ENCODE peak calls at places on chromosomes 2 and 18, in ten cellular contexts. G is ascending aorta, R is WERI-Rb-1, Z is tibial nerve, P is coronary artery, L is PC-9, Q is GM20000, U is MCF 10A, B is colonic mucosa, W is WTC11. O is an unnamed sample.

GRCh38 chr2:161077367-161078210 is 82.6 kb upstream of the TANK start:
- DNase-seq in Z (peak; percentile 23), P (no peak), R (no peak), G (peak; percentile 63), U (no peak), L (no peak), Q (peak; percentile 31), W (no peak), B (peak; percentile 23), O (no peak)

GRCh38 chr18:67919316-67919715 is 402.8 kb upstream of the DSEL start:
- DNase-seq in B (no peak), L (no peak), W (no peak), R (no peak), U (no peak), Q (no peak), Z (no peak), G (no peak), P (no peak), O (no peak)

GRCh38 chr2:72494392-72494791 is 331.4 kb downstream of the EXOC6B start:
- DNase-seq in L (no peak), B (no peak), G (no peak), W (no peak), P (no peak), R (no peak), Q (no peak), U (no peak), Z (no peak), O (no peak)

GRCh38 chr18:77160515-77160914 is 27.9 kb upstream of the MBP start:
- DNase-seq in U (no peak), R (no peak), P (no peak), Q (no peak), L (no peak), Z (no peak), W (no peak), B (no peak), G (no peak), O (no peak)

GRCh38 chr18:37398248-37398920 is 167.2 kb downstream of the CELF4 start:
- DNase-seq in Q (no peak), R (no peak), U (no peak), L (no peak), P (no peak), G (no peak), Z (no peak), B (no peak), W (no peak), O (no peak)

GRCh38 chr2:240240017-240240416 is 99.6 kb upstream of the OTOS start:
- DNase-seq in Z (no peak), B (no peak), L (no peak), U (no peak), Q (no peak), R (no peak), P (no peak), W (no peak), G (peak; percentile 35), O (no peak)

GRCh38 chr2:105641389-105641811 is 103.3 kb upstream of the NCK2 start:
- DNase-seq in L (no peak), Z (no peak), U (no peak), P (no peak), B (no peak), W (no peak), Q (no peak), G (peak; percentile 59), R (no peak), O (no peak)

GRCh38 chr18:69082497-69082896 is 284.6 kb downstream of the CCDC102B start:
- DNase-seq in R (no peak), W (no peak), Z (no peak), G (no peak), L (no peak), P (no peak), U (no peak), B (no peak), Q (no peak), O (no peak)

GRCh38 chr2:184597996-184598312 is 375 bp upstream of the ZNF804A start:
- DNase-seq in B (no peak), W (no peak), P (no peak), G (no peak), U (no peak), Q (no peak), R (no peak), L (no peak), Z (no peak), O (no peak)

GRCh38 chr2:172704072-172704936 is 31.3 kb upstream of the RAPGEF4 start:
- DNase-seq in W (no peak), P (no peak), L (no peak), Q (peak; percentile 53), R (no peak), G (no peak), U (peak; percentile 60), Z (no peak), B (no peak), O (peak; percentile 21)

GRCh38 chr2:16870677-16871076 is 205.0 kb upstream of the CYRIA start:
- DNase-seq in Z (no peak), L (peak; percentile 16), B (no peak), W (no peak), G (no peak), R (no peak), Q (no peak), U (no peak), P (no peak), O (no peak)

GRCh38 chr2:30915485-30915884 is 108.2 kb upstream of the CAPN13 start:
- DNase-seq in P (no peak), U (peak; percentile 21), Q (no peak), B (peak; percentile 21), L (no peak), Z (no peak), W (peak; percentile 70), R (peak; percentile 63), G (no peak), O (no peak)

DNA sequence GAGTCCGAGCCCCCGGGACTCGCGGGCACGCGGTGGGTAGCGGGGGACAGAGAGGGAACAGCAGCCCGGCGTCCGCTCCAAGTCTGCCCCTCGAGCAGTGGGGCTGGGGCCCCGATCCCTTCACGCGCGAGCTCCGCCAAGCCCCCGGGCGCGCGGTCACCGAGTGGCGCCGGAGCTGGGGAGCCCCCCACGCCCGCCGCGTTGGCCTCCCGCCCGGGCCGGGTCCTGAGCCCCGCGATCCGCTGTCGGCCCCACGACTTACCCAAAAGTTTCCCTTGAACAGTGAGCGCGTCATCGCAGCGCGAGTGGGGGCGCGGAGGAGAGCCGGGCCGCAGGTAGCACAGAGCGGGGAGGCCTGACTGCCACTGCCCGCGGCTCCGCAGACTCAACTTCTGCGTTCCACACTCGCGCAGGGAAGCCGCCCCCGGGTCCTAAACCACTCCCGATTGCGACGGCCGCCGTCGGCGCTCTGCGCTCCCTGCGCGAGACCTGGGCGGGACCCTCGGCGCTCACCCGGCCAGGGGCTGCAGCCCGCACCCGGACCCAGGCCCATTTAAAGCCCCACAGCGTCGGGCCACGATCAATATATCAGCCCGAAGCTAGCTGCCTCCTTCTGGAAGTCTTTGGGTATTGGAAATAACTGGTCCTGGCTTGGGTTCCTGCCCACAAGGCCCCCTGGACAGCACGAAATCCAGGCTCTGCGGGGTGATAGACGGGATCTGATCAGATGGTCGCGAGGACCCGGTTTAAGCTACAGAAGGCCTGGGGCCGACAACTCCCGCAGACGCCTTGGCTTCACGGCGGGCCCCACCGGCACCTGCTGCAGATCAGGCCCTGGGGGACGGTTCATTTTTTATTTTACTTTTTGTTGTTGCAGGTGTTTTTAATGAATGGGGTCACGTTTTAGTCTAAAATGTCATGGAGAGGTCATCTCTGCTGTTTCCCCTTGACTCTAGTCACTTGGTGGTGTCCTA is at the start of gene PSTPIP2:
- DNase-seq in R (peak; percentile 79), Q (peak; percentile 71), B (peak; percentile 68), P (peak; percentile 78), U (peak; percentile 63), Z (peak; percentile 47), G (peak; percentile 83), W (peak; percentile 63), L (no peak), O (no peak)
- TF ChIP-seq CTCF in R (peak; percentile 10), Q (no peak), B (no peak), P (no peak), U (no peak), Z (no peak), G (peak; percentile 2), W (no peak), L (no peak), O (no peak)

DNA sequence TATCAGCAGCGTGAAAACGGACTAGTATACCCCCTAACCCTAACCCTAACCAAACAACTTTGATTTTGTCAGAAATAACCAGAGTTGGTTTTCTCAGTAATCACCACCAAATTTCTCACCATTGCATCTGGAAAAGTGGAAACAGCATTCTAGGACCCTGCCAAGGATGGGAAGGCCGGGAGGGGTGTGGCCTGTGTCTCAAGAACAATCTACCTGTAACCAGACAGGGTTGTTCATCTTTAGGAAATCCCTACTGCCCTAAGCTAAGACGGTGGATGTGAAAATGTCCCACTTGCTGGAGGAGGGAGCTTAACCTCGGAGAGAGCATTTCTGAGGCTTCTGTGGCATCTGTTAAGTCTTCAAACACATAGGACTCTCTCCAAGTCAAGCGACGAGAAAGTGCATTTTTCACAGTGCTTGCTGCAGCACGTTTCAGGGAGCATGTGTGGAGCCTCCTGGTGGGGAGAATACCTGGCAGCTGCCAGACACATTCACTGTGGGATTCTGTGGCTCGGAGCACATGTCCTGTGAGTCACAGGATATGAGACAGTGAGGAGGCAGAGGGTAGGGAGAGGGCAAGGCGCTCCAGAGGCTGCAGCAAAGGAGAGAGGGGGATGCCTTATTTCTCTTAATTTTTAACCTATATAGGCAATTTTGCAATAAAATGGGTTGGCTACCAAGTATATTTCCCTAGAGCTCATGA is 207.5 kb downstream of the SPP2 start:
- DNase-seq in L (peak; percentile 98), U (peak; percentile 97), W (peak; percentile 37), R (peak; percentile 76), B (peak; percentile 37), P (no peak), Q (no peak), G (no peak), Z (peak; percentile 18), O (no peak)
- TF ChIP-seq CTCF in L (peak; percentile 85), U (peak; percentile 68), W (no peak), R (peak; percentile 78), B (peak; percentile 27), P (no peak), Q (no peak), G (peak; percentile 24), Z (no peak), O (peak; percentile 47)

DNA sequence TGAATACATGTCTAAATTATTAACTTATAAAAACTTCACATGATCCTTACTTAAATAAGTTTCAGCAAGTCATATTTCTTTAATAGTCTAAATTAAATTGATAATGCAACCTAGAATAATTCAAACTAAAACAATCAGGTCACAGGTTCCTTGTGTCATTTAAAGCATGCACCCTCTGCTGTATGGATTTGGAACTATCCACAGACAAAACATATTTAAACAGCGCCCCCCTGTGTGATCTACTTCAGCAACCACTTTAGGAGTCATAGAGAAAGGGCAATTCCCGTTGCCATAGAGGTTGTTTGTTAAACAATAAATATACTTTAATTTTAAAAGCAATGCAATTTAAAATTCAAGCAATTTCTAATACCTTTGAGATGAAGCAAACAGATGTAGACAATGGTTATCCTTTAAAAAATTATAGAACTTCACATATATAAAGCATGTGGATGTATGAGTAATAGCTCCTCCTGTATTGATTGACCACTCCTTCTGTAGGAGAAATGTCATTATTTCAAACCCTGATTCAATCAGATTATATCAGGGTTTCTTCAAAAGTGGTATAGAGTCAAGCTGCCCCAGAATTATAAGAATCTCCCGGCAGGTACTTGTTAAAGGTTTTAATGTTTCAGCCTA is 21.2 kb downstream of the GRB14 start:
- DNase-seq in P (no peak), Z (peak; percentile 54), U (peak; percentile 81), W (peak; percentile 26), R (peak; percentile 61), B (peak; percentile 34), G (no peak), Q (peak; percentile 29), L (peak; percentile 67), O (no peak)
- TF ChIP-seq CTCF in P (peak; percentile 28), Z (peak; percentile 57), U (peak; percentile 83), W (peak; percentile 39), R (peak; percentile 73), B (peak; percentile 74), G (peak; percentile 51), Q (peak; percentile 33), L (peak; percentile 73), O (peak; percentile 99)

GRCh38 chr2:179447839-179448447 is 183.3 kb upstream of the SESTD1 start:
- DNase-seq in G (no peak), L (no peak), P (no peak), Z (no peak), Q (no peak), W (no peak), B (no peak), R (no peak), U (no peak), O (no peak)
- TF ChIP-seq CTCF in G (no peak), L (peak; percentile 43), P (no peak), Z (no peak), Q (no peak), W (no peak), B (no peak), R (no peak), U (peak; percentile 16), O (peak; percentile 11)

O was measured in D721Med.